ENCODE peak calls at places on chromosomes 1 and 21, in eight cellular contexts. Q is endothelial cell of umbilical vein, D is T-helper 17 cell, U is astrocyte of the spinal cord, A is foreskin fibroblast, X is Caki2, Z is vagina, F is amniotic stem cell. N is an unnamed sample.

GRCh38 chr1:151846062-151846568 is 6.5 kb upstream of the C2CD4D start:
- DNase-seq in Q (peak), D (no peak), U (peak), A (peak), X (peak), Z (no peak), F (no peak), N (no peak)

GRCh38 chr1:223109581-223110026 is 33.4 kb downstream of the TLR5 start:
- DNase-seq in Q (peak), D (no peak), U (no peak), A (no peak), X (peak), Z (no peak), F (no peak), N (peak)

GRCh38 chr21:42042651-42043050 is 28.5 kb upstream of the UMODL1 start:
- DNase-seq in Q (no peak), D (no peak), U (no peak), A (no peak), X (no peak), Z (no peak), F (no peak), N (peak)

GRCh38 chr21:21714396-21714795 is 716.2 kb downstream of the NCAM2 start:
- DNase-seq in Q (no peak), D (no peak), U (peak), A (peak), X (no peak), Z (no peak), F (no peak), N (no peak)

GRCh38 chr1:143698016-143698415 is 273.8 kb downstream of the FAM72C start:
- DNase-seq in Q (no peak), D (no peak), U (no peak), A (no peak), X (peak), Z (no peak), F (no peak), N (peak)

GRCh38 chr1:158112994-158113758 is 67.5 kb upstream of the CD1D start:
- DNase-seq in Q (peak), D (no peak), U (peak), A (peak), X (peak), Z (no peak), F (no peak), N (peak)

GRCh38 chr1:217011097-217011496 is 287.9 kb upstream of the ESRRG start:
- DNase-seq in Q (no peak), D (no peak), U (no peak), A (no peak), X (no peak), Z (no peak), F (no peak), N (no peak)

GRCh38 chr1:183222909-183223308 is 36.8 kb downstream of the LAMC2 start:
- DNase-seq in Q (no peak), D (no peak), U (no peak), A (no peak), X (no peak), Z (no peak), F (no peak), N (no peak)

GRCh38 chr21:43832158-43832550 is 32.9 kb upstream of the AGPAT3 start:
- DNase-seq in Q (no peak), D (no peak), U (no peak), A (no peak), X (no peak), Z (no peak), F (no peak), N (no peak)

GRCh38 chr1:180842052-180842451 is 70.6 kb upstream of the KIAA1614 start:
- DNase-seq in Q (no peak), D (no peak), U (peak), A (peak), X (no peak), Z (no peak), F (peak), N (no peak)

GRCh38 chr1:101293461-101294045 is 56.7 kb downstream of the S1PR1 start:
- DNase-seq in Q (no peak), D (peak), U (peak), A (no peak), X (no peak), Z (peak), F (no peak), N (peak)

GRCh38 chr1:64550505-64550904 is 80.6 kb downstream of the CACHD1 start:
- DNase-seq in Q (no peak), D (no peak), U (no peak), A (no peak), X (no peak), Z (no peak), F (no peak), N (no peak)

GRCh38 chr1:155070721-155071556 is 7.4 kb downstream of the EFNA4 start:
- DNase-seq in Q (peak), D (peak), U (peak), A (peak), X (peak), Z (no peak), F (peak), N (peak)

GRCh38 chr21:46550511-46550941 is 54.4 kb downstream of the S100B start:
- DNase-seq in Q (no peak), D (peak), U (no peak), A (no peak), X (no peak), Z (no peak), F (no peak), N (no peak)

GRCh38 chr1:110007458-110007857 is 22.9 kb downstream of the AHCYL1 start:
- DNase-seq in Q (no peak), D (no peak), U (no peak), A (no peak), X (no peak), Z (no peak), F (no peak), N (no peak)

GRCh38 chr1:171142081-171142450 is 43.0 kb upstream of the FMO2 start:
- DNase-seq in Q (peak), D (no peak), U (no peak), A (peak), X (no peak), Z (peak), F (no peak), N (no peak)

GRCh38 chr1:100795646-100795985 is 76.1 kb downstream of the VCAM1 start:
- DNase-seq in Q (no peak), D (no peak), U (no peak), A (no peak), X (no peak), Z (no peak), F (no peak), N (no peak)

GRCh38 chr1:109193653-109194590 is 19.8 kb upstream of the SARS1 start:
- DNase-seq in Q (peak), D (no peak), U (no peak), A (peak), X (no peak), Z (no peak), F (no peak), N (peak)

GRCh38 chr1:167443757-167444156 is 74.6 kb downstream of the CD247 start:
- DNase-seq in Q (no peak), D (no peak), U (no peak), A (no peak), X (no peak), Z (peak), F (no peak), N (no peak)

GRCh38 chr1:169692766-169693460 is 18.5 kb downstream of the SELL start:
- DNase-seq in Q (no peak), D (no peak), U (no peak), A (no peak), X (no peak), Z (no peak), F (no peak), N (no peak)

GRCh38 chr1:206808615-206809014 is 36.3 kb upstream of the IL10 start:
- DNase-seq in Q (no peak), D (no peak), U (peak), A (peak), X (no peak), Z (no peak), F (no peak), N (peak)